ENCODE peak calls at places on chromosomes 5 and 9, in four cellular contexts. One of them, this sample, is unnamed.

GRCh38 chr9:98316445-98317133 is 61.1 kb upstream of the TBC1D2 start:
- DNase-seq in heart left ventricle: no peak
- DNase-seq in neuronal stem cell: no peak
- DNase-seq in hepatocyte: no peak
- DNase-seq in this sample: no peak

GRCh38 chr9:91967259-91967658 is 17.2 kb upstream of the ROR2 start:
- DNase-seq in heart left ventricle: no peak
- DNase-seq in neuronal stem cell: no peak
- DNase-seq in hepatocyte: no peak
- DNase-seq in this sample: no peak

GRCh38 chr9:14314424-14314928 is 535 bp upstream of the NFIB start:
- DNase-seq in neuronal stem cell: no peak
- DNase-seq in hepatocyte: peak; percentile 77
- DNase-seq in heart left ventricle: peak; percentile 83
- DNase-seq in this sample: peak; percentile 94

GRCh38 chr9:2824564-2824963 is 19.3 kb downstream of the PUM3 start:
- DNase-seq in hepatocyte: no peak
- DNase-seq in heart left ventricle: no peak
- DNase-seq in neuronal stem cell: no peak
- DNase-seq in this sample: no peak

GRCh38 chr5:177483994-177484901 is 10.8 kb upstream of the DBN1 start:
- DNase-seq in hepatocyte: no peak
- DNase-seq in heart left ventricle: no peak
- DNase-seq in neuronal stem cell: no peak
- DNase-seq in this sample: no peak

GRCh38 chr9:72871685-72872084 is 81.2 kb downstream of the ALDH1A1 start:
- DNase-seq in neuronal stem cell: no peak
- DNase-seq in hepatocyte: peak; percentile 17
- DNase-seq in heart left ventricle: no peak
- DNase-seq in this sample: no peak

GRCh38 chr5:71922584-71923106 is 184.6 kb upstream of the MAP1B start:
- DNase-seq in neuronal stem cell: no peak
- DNase-seq in hepatocyte: peak; percentile 38
- DNase-seq in heart left ventricle: no peak
- DNase-seq in this sample: no peak

GRCh38 chr5:180137401-180138213 is 66.0 kb upstream of the RNF130 start:
- DNase-seq in neuronal stem cell: no peak
- DNase-seq in hepatocyte: no peak
- DNase-seq in heart left ventricle: no peak
- DNase-seq in this sample: no peak

GRCh38 chr9:6759114-6759977 is 1.6 kb downstream of the KDM4C start:
- DNase-seq in neuronal stem cell: no peak
- DNase-seq in hepatocyte: peak; percentile 65
- DNase-seq in heart left ventricle: no peak
- DNase-seq in this sample: no peak

GRCh38 chr9:36995927-36996471 is 38.1 kb downstream of the PAX5 start:
- DNase-seq in heart left ventricle: peak; percentile 48
- DNase-seq in hepatocyte: peak; percentile 76
- DNase-seq in neuronal stem cell: peak; percentile 64
- DNase-seq in this sample: no peak

GRCh38 chr5:115977988-115978387 is 15.7 kb downstream of the LVRN start:
- DNase-seq in neuronal stem cell: no peak
- DNase-seq in heart left ventricle: no peak
- DNase-seq in hepatocyte: no peak
- DNase-seq in this sample: no peak

GRCh38 chr5:2660305-2660704 is 91.2 kb downstream of the IRX2 start:
- DNase-seq in heart left ventricle: no peak
- DNase-seq in neuronal stem cell: no peak
- DNase-seq in hepatocyte: no peak
- DNase-seq in this sample: no peak

GRCh38 chr9:89602978-89603628 is 1.7 kb upstream of the GADD45G start:
- DNase-seq in heart left ventricle: peak; percentile 92
- DNase-seq in hepatocyte: peak; percentile 95
- DNase-seq in neuronal stem cell: peak; percentile 84
- DNase-seq in this sample: peak; percentile 92

GRCh38 chr9:19186240-19186639 is 44.3 kb upstream of the DENND4C start:
- DNase-seq in neuronal stem cell: no peak
- DNase-seq in hepatocyte: no peak
- DNase-seq in heart left ventricle: no peak
- DNase-seq in this sample: no peak

GRCh38 chr5:125103459-125103858 is 357.0 kb upstream of the ZNF608 start:
- DNase-seq in heart left ventricle: no peak
- DNase-seq in hepatocyte: no peak
- DNase-seq in neuronal stem cell: no peak
- DNase-seq in this sample: no peak

GRCh38 chr9:14779566-14780022 is 57.1 kb upstream of the CER1 start:
- DNase-seq in neuronal stem cell: no peak
- DNase-seq in heart left ventricle: no peak
- DNase-seq in hepatocyte: no peak
- DNase-seq in this sample: no peak

GRCh38 chr5:68911840-68912690 is 181.7 kb upstream of the SLC30A5 start:
- DNase-seq in hepatocyte: peak; percentile 50
- DNase-seq in heart left ventricle: peak; percentile 35
- DNase-seq in neuronal stem cell: no peak
- DNase-seq in this sample: no peak

GRCh38 chr5:107553063-107553676 is 117.6 kb downstream of the EFNA5 start:
- DNase-seq in hepatocyte: no peak
- DNase-seq in neuronal stem cell: no peak
- DNase-seq in heart left ventricle: peak; percentile 24
- DNase-seq in this sample: no peak

DNA sequence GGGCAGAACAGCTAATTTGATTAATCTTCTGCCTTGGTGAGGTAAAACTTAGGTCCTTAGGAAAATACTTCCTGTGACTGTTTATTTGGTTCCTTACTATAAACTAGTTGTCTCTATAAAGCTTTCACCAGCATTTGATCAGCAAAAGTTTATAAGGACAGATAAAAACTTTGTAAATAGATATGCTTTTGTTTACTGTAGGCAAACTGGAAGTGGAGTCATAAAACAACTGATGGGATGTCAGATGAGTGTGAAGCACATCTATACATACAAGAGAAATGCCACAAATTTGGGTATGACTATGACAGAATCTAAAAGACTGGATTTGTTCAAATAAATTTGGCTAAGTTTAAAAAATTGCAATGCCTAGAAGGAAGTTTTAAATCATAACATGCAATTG is 5.5 kb downstream of the PTGER4 start:
- DNase-seq in neuronal stem cell: no peak
- DNase-seq in hepatocyte: no peak
- DNase-seq in heart left ventricle: no peak
- DNase-seq in this sample: no peak
- H3K4me1 ChIP-seq in neuronal stem cell: peaks cover 13% of the 10 kb centered on the region
- H3K4me1 ChIP-seq in hepatocyte: peaks cover 13% of the 10 kb centered on the region
- H3K4me1 ChIP-seq in heart left ventricle: no peaks in the 10 kb centered on the region
- H3K4me1 ChIP-seq in this sample: peaks cover 79% of the 10 kb centered on the region

DNA sequence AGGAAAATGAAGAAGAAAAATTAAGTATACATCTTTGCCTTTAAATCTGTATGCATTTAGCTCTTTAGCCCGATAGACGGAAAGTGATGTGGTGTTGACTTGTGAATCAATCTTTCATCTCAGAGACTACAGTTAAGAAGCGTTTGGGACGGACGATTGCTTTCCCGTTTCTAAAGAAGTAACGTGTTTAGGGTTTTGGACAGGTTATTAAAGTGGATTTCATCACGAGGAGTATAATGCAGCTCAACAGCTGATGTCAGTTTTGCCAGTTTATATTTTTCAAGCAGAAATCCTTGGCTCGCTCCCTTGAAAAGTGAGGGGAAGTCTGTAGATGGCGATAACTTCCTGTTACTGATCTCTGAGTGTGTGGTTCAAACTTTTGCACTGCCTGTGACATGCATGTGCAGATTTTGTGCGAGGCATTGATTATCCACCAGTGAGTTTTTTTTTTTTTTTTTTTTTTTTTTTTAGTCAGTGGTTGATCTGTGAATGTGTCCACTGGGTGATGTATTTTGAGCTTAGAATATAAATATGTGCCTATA is 1.1 kb downstream of the ADCY2 start:
- DNase-seq in neuronal stem cell: no peak
- DNase-seq in hepatocyte: peak; percentile 49
- DNase-seq in heart left ventricle: no peak
- DNase-seq in this sample: no peak
- H3K4me3 ChIP-seq in neuronal stem cell: peak overlapping the region; percentile 89
- H3K4me3 ChIP-seq in hepatocyte: peak overlapping the region; percentile 49
- H3K4me3 ChIP-seq in heart left ventricle: peak overlapping the region; percentile 54
- H3K4me3 ChIP-seq in this sample: peak overlapping the region; percentile 62

DNA sequence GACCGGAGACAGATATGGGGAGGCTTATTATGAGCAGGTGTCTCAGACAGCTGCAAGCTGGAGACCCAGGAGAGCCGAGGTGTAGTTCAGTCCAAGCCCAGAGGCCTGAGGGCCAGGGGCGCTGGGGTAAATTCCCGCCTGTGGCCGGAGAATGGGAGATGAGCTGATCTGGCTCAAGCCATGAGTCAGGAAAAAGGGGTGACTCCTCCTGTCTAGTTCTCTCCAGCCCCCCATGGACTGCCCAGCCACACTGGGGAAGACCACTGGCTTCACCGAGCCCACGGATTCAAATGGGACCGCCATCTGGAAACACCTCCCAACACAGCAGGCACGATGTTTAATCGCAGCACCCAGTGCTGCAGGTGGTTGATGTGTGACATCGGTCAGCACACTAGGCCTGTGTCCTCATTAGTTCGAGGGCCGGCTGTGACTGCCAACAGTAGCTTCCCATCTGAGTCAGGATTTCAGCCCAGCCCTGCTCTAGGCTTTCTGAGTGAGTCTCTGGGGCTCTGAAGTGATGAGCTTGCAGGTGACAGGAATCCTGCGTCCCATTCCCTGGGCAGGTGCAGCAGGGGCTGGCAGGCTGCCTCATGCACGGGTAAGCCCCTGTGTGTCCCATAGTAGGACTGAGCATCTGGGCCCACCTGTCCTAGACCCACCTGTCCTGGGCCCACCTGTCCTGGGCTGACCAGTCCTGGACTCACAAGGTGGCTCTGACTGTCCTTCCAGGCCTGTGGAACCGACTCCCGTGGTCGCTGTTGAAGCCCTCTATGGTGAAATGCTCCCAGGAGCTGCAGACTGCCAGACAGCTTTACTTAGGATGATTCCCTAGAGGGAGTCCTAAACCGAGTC is 49.7 kb downstream of the AHRR start:
- DNase-seq in hepatocyte: no peak
- DNase-seq in heart left ventricle: peak; percentile 15
- DNase-seq in neuronal stem cell: no peak
- DNase-seq in this sample: no peak
- H3K4me1 ChIP-seq in hepatocyte: peaks cover 35% of the 10 kb centered on the region
- H3K4me1 ChIP-seq in heart left ventricle: peaks cover 3% of the 10 kb centered on the region
- H3K4me1 ChIP-seq in neuronal stem cell: peaks cover 6% of the 10 kb centered on the region
- H3K4me1 ChIP-seq in this sample: no peaks in the 10 kb centered on the region

GRCh38 chr5:21574429-21574828 is 1278.7 kb downstream of the CDH12 start:
- DNase-seq in heart left ventricle: no peak
- DNase-seq in hepatocyte: no peak
- DNase-seq in neuronal stem cell: no peak
- DNase-seq in this sample: no peak

DNA sequence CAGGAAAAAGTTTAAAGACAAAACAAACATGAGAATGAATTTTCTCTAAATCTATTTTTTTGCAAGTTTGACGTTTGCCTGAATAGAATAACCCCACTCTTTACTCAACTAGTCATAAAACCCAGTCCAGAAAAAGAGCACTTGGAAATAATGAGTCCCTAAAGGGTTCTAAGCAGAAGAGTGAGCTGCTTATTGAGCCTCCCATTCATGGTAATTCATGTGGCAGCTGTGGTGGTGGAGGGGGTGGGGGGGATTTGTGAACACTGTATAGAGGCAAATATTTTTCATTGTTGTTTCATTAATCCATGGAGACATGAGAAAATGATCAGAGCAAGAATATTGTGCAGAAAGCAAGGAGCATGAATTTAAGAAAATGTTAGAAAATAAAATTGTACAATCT is 1279.2 kb downstream of the CDH12 start:
- DNase-seq in neuronal stem cell: no peak
- DNase-seq in hepatocyte: no peak
- DNase-seq in heart left ventricle: no peak
- DNase-seq in this sample: no peak
- H3K4me3 ChIP-seq in neuronal stem cell: no peak overlapping the region
- H3K4me3 ChIP-seq in hepatocyte: no peak overlapping the region
- H3K4me3 ChIP-seq in heart left ventricle: no peak overlapping the region
- H3K4me3 ChIP-seq in this sample: no peak overlapping the region

This sample was measured in tibial artery.